ENCODE peak calls at places on chromosomes 4 and X, in six cellular contexts. L is astrocyte of the spinal cord; Z is cardiac fibroblast; W is HL-60; V is stimulated activated CD4-positive, alpha-beta T cell treated with anti-CD3 and anti-CD28 coated beads, Interleukin-15, amount 100 ng/mL, for 1 hour; N is activated CD4-positive, alpha-beta T cell treated with anti-CD3 and anti-CD28 coated beads, Interleukin-2, amount 50 U/mL, for 24 hours. R is an unnamed sample.

GRCh38 chrX:72644946-72645345 is 69.2 kb downstream of the PHKA1 start:
- DNase-seq in L (no peak), Z (no peak), W (no peak), V (no peak), N (no peak), R (no peak)

GRCh38 chr4:165684177-165684870 is 188.7 kb upstream of the TLL1 start:
- DNase-seq in L (peak; percentile 85), Z (peak; percentile 91), W (no peak), V (no peak), N (no peak), R (no peak)

GRCh38 chrX:45449982-45450381 is 249.3 kb upstream of the DIPK2B start:
- DNase-seq in L (peak; percentile 17), Z (peak; percentile 8), W (no peak), V (no peak), N (no peak), R (no peak)

GRCh38 chrX:41491267-41492004 is 44.3 kb downstream of the NYX start:
- DNase-seq in L (peak; percentile 90), Z (peak; percentile 90), W (no peak), V (no peak), N (no peak), R (peak; percentile 0)

GRCh38 chr4:76200771-76201224 is 12.8 kb downstream of the SCARB2 start:
- DNase-seq in L (no peak), Z (no peak), W (peak; percentile 66), V (no peak), N (no peak), R (no peak)

GRCh38 chr4:134952775-134953174 is 751.2 kb upstream of the PABPC4L start:
- DNase-seq in L (no peak), Z (no peak), W (no peak), V (no peak), N (no peak), R (no peak)

GRCh38 chr4:1240721-1241465 is 8.0 kb downstream of the CTBP1 start:
- DNase-seq in L (no peak), Z (no peak), W (no peak), V (no peak), N (no peak), R (no peak)

GRCh38 chr4:105989411-105990242 is 94.4 kb downstream of the NPNT start:
- DNase-seq in L (no peak), Z (no peak), W (no peak), V (no peak), N (no peak), R (no peak)

GRCh38 chrX:135437867-135438733 is 16.4 kb downstream of the SMIM10L2A start:
- DNase-seq in L (no peak), Z (no peak), W (no peak), V (no peak), N (no peak), R (no peak)

R was measured in caudate nucleus.